ENCODE peak calls at places on chromosomes 7 and 10, in ten cellular contexts. One of them, this sample, is unnamed.
A peak's percentile ranks its signal among the peaks of the same experiment; 100 is the strongest.

GRCh38 chr7:128737867-128738390 is 1.2 kb upstream of the CALU start:
- DNase-seq in CD4-positive, alpha-beta T cell: no peak
- DNase-seq in NCI-H774: no peak
- DNase-seq in lower lobe of right lung: no peak
- DNase-seq in iris pigment epithelial cell: peak; percentile 66
- DNase-seq in nucleus accumbens: no peak
- DNase-seq in left ventricle myocardium inferior: no peak
- DNase-seq in nephron progenitor cell: no peak
- DNase-seq in activated CD4-positive, alpha-beta T cell treated with anti-CD3 and anti-CD28 coated beads for 48 hours: no peak
- DNase-seq in aorta: no peak
- DNase-seq in this sample: no peak

GRCh38 chr7:40918701-40919271 is 784.0 kb downstream of the SUGCT start:
- DNase-seq in CD4-positive, alpha-beta T cell: no peak
- DNase-seq in left ventricle myocardium inferior: no peak
- DNase-seq in activated CD4-positive, alpha-beta T cell treated with anti-CD3 and anti-CD28 coated beads for 48 hours: no peak
- DNase-seq in nephron progenitor cell: no peak
- DNase-seq in nucleus accumbens: no peak
- DNase-seq in NCI-H774: no peak
- DNase-seq in aorta: no peak
- DNase-seq in iris pigment epithelial cell: peak; percentile 88
- DNase-seq in lower lobe of right lung: no peak
- DNase-seq in this sample: no peak

GRCh38 chr10:124323806-124324205 is 94.9 kb downstream of the OAT start:
- DNase-seq in iris pigment epithelial cell: no peak
- DNase-seq in nucleus accumbens: no peak
- DNase-seq in activated CD4-positive, alpha-beta T cell treated with anti-CD3 and anti-CD28 coated beads for 48 hours: no peak
- DNase-seq in nephron progenitor cell: no peak
- DNase-seq in CD4-positive, alpha-beta T cell: no peak
- DNase-seq in lower lobe of right lung: no peak
- DNase-seq in left ventricle myocardium inferior: no peak
- DNase-seq in NCI-H774: no peak
- DNase-seq in aorta: no peak
- DNase-seq in this sample: no peak

GRCh38 chr7:112001089-112001826 is 204.9 kb downstream of the DOCK4 start:
- DNase-seq in nephron progenitor cell: no peak
- DNase-seq in lower lobe of right lung: no peak
- DNase-seq in nucleus accumbens: no peak
- DNase-seq in CD4-positive, alpha-beta T cell: no peak
- DNase-seq in aorta: no peak
- DNase-seq in activated CD4-positive, alpha-beta T cell treated with anti-CD3 and anti-CD28 coated beads for 48 hours: no peak
- DNase-seq in left ventricle myocardium inferior: no peak
- DNase-seq in NCI-H774: no peak
- DNase-seq in iris pigment epithelial cell: peak; percentile 96
- DNase-seq in this sample: no peak

GRCh38 chr7:36651404-36651803 is 72.9 kb downstream of the AOAH start:
- DNase-seq in aorta: no peak
- DNase-seq in NCI-H774: no peak
- DNase-seq in iris pigment epithelial cell: peak; percentile 93
- DNase-seq in CD4-positive, alpha-beta T cell: no peak
- DNase-seq in lower lobe of right lung: no peak
- DNase-seq in nucleus accumbens: no peak
- DNase-seq in nephron progenitor cell: no peak
- DNase-seq in left ventricle myocardium inferior: no peak
- DNase-seq in activated CD4-positive, alpha-beta T cell treated with anti-CD3 and anti-CD28 coated beads for 48 hours: no peak
- DNase-seq in this sample: no peak

GRCh38 chr7:80136276-80137045 is 1.8 kb downstream of the GNAI1 start:
- DNase-seq in aorta: no peak
- DNase-seq in iris pigment epithelial cell: peak; percentile 69
- DNase-seq in CD4-positive, alpha-beta T cell: no peak
- DNase-seq in lower lobe of right lung: no peak
- DNase-seq in nephron progenitor cell: no peak
- DNase-seq in left ventricle myocardium inferior: no peak
- DNase-seq in NCI-H774: no peak
- DNase-seq in nucleus accumbens: no peak
- DNase-seq in activated CD4-positive, alpha-beta T cell treated with anti-CD3 and anti-CD28 coated beads for 48 hours: no peak
- DNase-seq in this sample: no peak

GRCh38 chr7:20030915-20031362 is 186.2 kb downstream of the MACC1 start:
- DNase-seq in left ventricle myocardium inferior: no peak
- DNase-seq in NCI-H774: no peak
- DNase-seq in CD4-positive, alpha-beta T cell: no peak
- DNase-seq in lower lobe of right lung: no peak
- DNase-seq in nucleus accumbens: no peak
- DNase-seq in activated CD4-positive, alpha-beta T cell treated with anti-CD3 and anti-CD28 coated beads for 48 hours: no peak
- DNase-seq in aorta: no peak
- DNase-seq in iris pigment epithelial cell: peak; percentile 22
- DNase-seq in nephron progenitor cell: no peak
- DNase-seq in this sample: no peak

GRCh38 chr7:47627580-47628283 is 45.8 kb upstream of the TNS3 start:
- DNase-seq in iris pigment epithelial cell: no peak
- DNase-seq in NCI-H774: no peak
- DNase-seq in left ventricle myocardium inferior: no peak
- DNase-seq in CD4-positive, alpha-beta T cell: no peak
- DNase-seq in nucleus accumbens: no peak
- DNase-seq in aorta: no peak
- DNase-seq in lower lobe of right lung: no peak
- DNase-seq in nephron progenitor cell: no peak
- DNase-seq in activated CD4-positive, alpha-beta T cell treated with anti-CD3 and anti-CD28 coated beads for 48 hours: no peak
- DNase-seq in this sample: no peak

GRCh38 chr10:27783660-27784059 is 38.0 kb upstream of the MKX start:
- DNase-seq in left ventricle myocardium inferior: no peak
- DNase-seq in iris pigment epithelial cell: peak; percentile 58
- DNase-seq in nucleus accumbens: no peak
- DNase-seq in aorta: no peak
- DNase-seq in CD4-positive, alpha-beta T cell: no peak
- DNase-seq in lower lobe of right lung: no peak
- DNase-seq in nephron progenitor cell: peak; percentile 6
- DNase-seq in activated CD4-positive, alpha-beta T cell treated with anti-CD3 and anti-CD28 coated beads for 48 hours: peak; percentile 47
- DNase-seq in NCI-H774: no peak
- DNase-seq in this sample: peak; percentile 15

GRCh38 chr10:88322336-88323063 is 260.6 kb downstream of the RNLS start:
- DNase-seq in NCI-H774: no peak
- DNase-seq in left ventricle myocardium inferior: no peak
- DNase-seq in aorta: no peak
- DNase-seq in nephron progenitor cell: no peak
- DNase-seq in iris pigment epithelial cell: no peak
- DNase-seq in activated CD4-positive, alpha-beta T cell treated with anti-CD3 and anti-CD28 coated beads for 48 hours: no peak
- DNase-seq in nucleus accumbens: no peak
- DNase-seq in lower lobe of right lung: no peak
- DNase-seq in CD4-positive, alpha-beta T cell: no peak
- DNase-seq in this sample: no peak

GRCh38 chr10:88097092-88097894 is 233.9 kb downstream of the PTEN start:
- DNase-seq in lower lobe of right lung: no peak
- DNase-seq in left ventricle myocardium inferior: no peak
- DNase-seq in NCI-H774: no peak
- DNase-seq in CD4-positive, alpha-beta T cell: no peak
- DNase-seq in activated CD4-positive, alpha-beta T cell treated with anti-CD3 and anti-CD28 coated beads for 48 hours: no peak
- DNase-seq in nucleus accumbens: no peak
- DNase-seq in iris pigment epithelial cell: no peak
- DNase-seq in nephron progenitor cell: no peak
- DNase-seq in aorta: no peak
- DNase-seq in this sample: no peak

GRCh38 chr7:30070052-30070451 is 41.8 kb downstream of the PLEKHA8 start:
- DNase-seq in lower lobe of right lung: no peak
- DNase-seq in activated CD4-positive, alpha-beta T cell treated with anti-CD3 and anti-CD28 coated beads for 48 hours: no peak
- DNase-seq in iris pigment epithelial cell: no peak
- DNase-seq in aorta: no peak
- DNase-seq in nephron progenitor cell: no peak
- DNase-seq in CD4-positive, alpha-beta T cell: no peak
- DNase-seq in left ventricle myocardium inferior: no peak
- DNase-seq in NCI-H774: no peak
- DNase-seq in nucleus accumbens: no peak
- DNase-seq in this sample: no peak

GRCh38 chr7:33262476-33262875 is 133.1 kb downstream of the BBS9 start:
- DNase-seq in aorta: no peak
- DNase-seq in activated CD4-positive, alpha-beta T cell treated with anti-CD3 and anti-CD28 coated beads for 48 hours: no peak
- DNase-seq in iris pigment epithelial cell: peak; percentile 31
- DNase-seq in left ventricle myocardium inferior: no peak
- DNase-seq in CD4-positive, alpha-beta T cell: no peak
- DNase-seq in lower lobe of right lung: no peak
- DNase-seq in NCI-H774: no peak
- DNase-seq in nucleus accumbens: no peak
- DNase-seq in nephron progenitor cell: no peak
- DNase-seq in this sample: no peak

GRCh38 chr7:1927942-1928341 is 257.9 kb downstream of the ELFN1 start:
- DNase-seq in nephron progenitor cell: no peak
- DNase-seq in nucleus accumbens: no peak
- DNase-seq in left ventricle myocardium inferior: no peak
- DNase-seq in iris pigment epithelial cell: no peak
- DNase-seq in NCI-H774: peak; percentile 28
- DNase-seq in activated CD4-positive, alpha-beta T cell treated with anti-CD3 and anti-CD28 coated beads for 48 hours: no peak
- DNase-seq in aorta: no peak
- DNase-seq in CD4-positive, alpha-beta T cell: no peak
- DNase-seq in lower lobe of right lung: peak; percentile 32
- DNase-seq in this sample: no peak

GRCh38 chr7:127862540-127862939 is 168.7 kb downstream of the LRRC4 start:
- DNase-seq in activated CD4-positive, alpha-beta T cell treated with anti-CD3 and anti-CD28 coated beads for 48 hours: no peak
- DNase-seq in nucleus accumbens: no peak
- DNase-seq in CD4-positive, alpha-beta T cell: no peak
- DNase-seq in nephron progenitor cell: peak; percentile 37
- DNase-seq in left ventricle myocardium inferior: no peak
- DNase-seq in aorta: no peak
- DNase-seq in lower lobe of right lung: no peak
- DNase-seq in NCI-H774: no peak
- DNase-seq in iris pigment epithelial cell: no peak
- DNase-seq in this sample: no peak

GRCh38 chr7:47475880-47476227 is 106.1 kb downstream of the TNS3 start:
- DNase-seq in iris pigment epithelial cell: no peak
- DNase-seq in nephron progenitor cell: no peak
- DNase-seq in left ventricle myocardium inferior: no peak
- DNase-seq in NCI-H774: no peak
- DNase-seq in activated CD4-positive, alpha-beta T cell treated with anti-CD3 and anti-CD28 coated beads for 48 hours: no peak
- DNase-seq in aorta: peak; percentile 32
- DNase-seq in CD4-positive, alpha-beta T cell: no peak
- DNase-seq in nucleus accumbens: no peak
- DNase-seq in lower lobe of right lung: no peak
- DNase-seq in this sample: no peak

GRCh38 chr10:10871312-10871711 is 146.4 kb upstream of the CELF2 start:
- DNase-seq in nucleus accumbens: no peak
- DNase-seq in nephron progenitor cell: no peak
- DNase-seq in aorta: no peak
- DNase-seq in left ventricle myocardium inferior: no peak
- DNase-seq in lower lobe of right lung: no peak
- DNase-seq in CD4-positive, alpha-beta T cell: no peak
- DNase-seq in activated CD4-positive, alpha-beta T cell treated with anti-CD3 and anti-CD28 coated beads for 48 hours: no peak
- DNase-seq in NCI-H774: no peak
- DNase-seq in iris pigment epithelial cell: no peak
- DNase-seq in this sample: no peak

GRCh38 chr7:55449205-55449991 is 84.3 kb downstream of the LANCL2 start:
- DNase-seq in nucleus accumbens: no peak
- DNase-seq in aorta: no peak
- DNase-seq in iris pigment epithelial cell: no peak
- DNase-seq in left ventricle myocardium inferior: no peak
- DNase-seq in NCI-H774: no peak
- DNase-seq in nephron progenitor cell: no peak
- DNase-seq in CD4-positive, alpha-beta T cell: no peak
- DNase-seq in lower lobe of right lung: no peak
- DNase-seq in activated CD4-positive, alpha-beta T cell treated with anti-CD3 and anti-CD28 coated beads for 48 hours: no peak
- DNase-seq in this sample: no peak

GRCh38 chr10:93468532-93469213 is 13.5 kb downstream of the MYOF start:
- DNase-seq in nucleus accumbens: no peak
- DNase-seq in iris pigment epithelial cell: peak; percentile 95
- DNase-seq in NCI-H774: no peak
- DNase-seq in aorta: peak; percentile 60
- DNase-seq in nephron progenitor cell: no peak
- DNase-seq in left ventricle myocardium inferior: no peak
- DNase-seq in CD4-positive, alpha-beta T cell: no peak
- DNase-seq in lower lobe of right lung: no peak
- DNase-seq in activated CD4-positive, alpha-beta T cell treated with anti-CD3 and anti-CD28 coated beads for 48 hours: peak; percentile 26
- DNase-seq in this sample: no peak

GRCh38 chr10:98293550-98294269 is 25.7 kb upstream of the LOXL4 start:
- DNase-seq in nucleus accumbens: no peak
- DNase-seq in aorta: no peak
- DNase-seq in NCI-H774: no peak
- DNase-seq in lower lobe of right lung: no peak
- DNase-seq in iris pigment epithelial cell: no peak
- DNase-seq in CD4-positive, alpha-beta T cell: no peak
- DNase-seq in left ventricle myocardium inferior: peak; percentile 39
- DNase-seq in activated CD4-positive, alpha-beta T cell treated with anti-CD3 and anti-CD28 coated beads for 48 hours: no peak
- DNase-seq in nephron progenitor cell: no peak
- DNase-seq in this sample: no peak

GRCh38 chr10:76287856-76288255 is 856.4 kb downstream of the LRMDA start:
- DNase-seq in CD4-positive, alpha-beta T cell: no peak
- DNase-seq in activated CD4-positive, alpha-beta T cell treated with anti-CD3 and anti-CD28 coated beads for 48 hours: no peak
- DNase-seq in lower lobe of right lung: no peak
- DNase-seq in NCI-H774: no peak
- DNase-seq in nephron progenitor cell: no peak
- DNase-seq in aorta: no peak
- DNase-seq in iris pigment epithelial cell: no peak
- DNase-seq in nucleus accumbens: no peak
- DNase-seq in left ventricle myocardium inferior: no peak
- DNase-seq in this sample: no peak

GRCh38 chr10:112958275-112958995 is 8.4 kb downstream of the TCF7L2 start:
- DNase-seq in aorta: no peak
- DNase-seq in nephron progenitor cell: no peak
- DNase-seq in NCI-H774: no peak
- DNase-seq in nucleus accumbens: no peak
- DNase-seq in activated CD4-positive, alpha-beta T cell treated with anti-CD3 and anti-CD28 coated beads for 48 hours: no peak
- DNase-seq in CD4-positive, alpha-beta T cell: no peak
- DNase-seq in iris pigment epithelial cell: peak; percentile 95
- DNase-seq in lower lobe of right lung: no peak
- DNase-seq in left ventricle myocardium inferior: no peak
- DNase-seq in this sample: no peak